ENCODE peak calls at places on chromosomes 2 and 18, in six cellular contexts. B is sigmoid colon, Z is right atrium auricular region, F is left ventricle myocardium inferior, N is A549, Q is mesendoderm. A is an unnamed sample. For H3K4me1, the result is how much of the 10 kb centered on the place peaks cover.

GRCh38 chr2:23757686-23758433 is 169.1 kb downstream of the ATAD2B start:
- DNase-seq in Q (peak), Z (no peak), B (no peak), F (no peak), N (peak), A (no peak)

GRCh38 chr18:43869451-43870008 is 592.2 kb upstream of the SYT4 start:
- DNase-seq in Q (no peak), B (no peak), F (no peak), N (no peak), Z (no peak), A (no peak)

GRCh38 chr2:15965564-15966019 is 25.2 kb downstream of the MYCN start:
- DNase-seq in Q (no peak), B (no peak), F (no peak), Z (no peak), N (no peak), A (no peak)

GRCh38 chr18:3179430-3180089 is 40.2 kb downstream of the MYOM1 start:
- DNase-seq in Z (no peak), B (no peak), F (no peak), Q (peak), N (no peak), A (no peak)

GRCh38 chr2:33529771-33530481 is 53.5 kb downstream of the RASGRP3 start:
- DNase-seq in B (no peak), Z (no peak), Q (peak), F (no peak), N (peak), A (no peak)

GRCh38 chr2:231069379-231070054 is 12.8 kb downstream of the PSMD1 start:
- DNase-seq in B (no peak), F (no peak), Z (no peak), N (no peak), Q (no peak), A (no peak)

GRCh38 chr2:152718047-152718908 is at the start of gene ARL6IP6:
- DNase-seq in N (peak), Q (peak), Z (peak), B (peak), F (peak), A (peak)

GRCh38 chr2:232013701-232014353 is 52.3 kb downstream of the DIS3L2 start:
- DNase-seq in Q (no peak), F (no peak), N (no peak), Z (no peak), B (no peak), A (peak)

GRCh38 chr2:233700028-233700635 is 7.4 kb downstream of the UGT1A6 start:
- DNase-seq in B (no peak), Q (peak), N (peak), Z (no peak), F (no peak), A (no peak)

GRCh38 chr18:76273956-76274355 is 221.1 kb downstream of the ZNF516 start:
- DNase-seq in F (no peak), N (no peak), Z (no peak), Q (no peak), B (no peak), A (no peak)

GRCh38 chr2:211033765-211034164 is 477.4 kb downstream of the CPS1 start:
- DNase-seq in N (peak), Q (peak), F (no peak), Z (no peak), B (no peak), A (no peak)

GRCh38 chr18:73232933-73233332 is 365.1 kb upstream of the NETO1 start:
- DNase-seq in Q (no peak), N (no peak), B (no peak), F (no peak), Z (no peak), A (no peak)

GRCh38 chr18:31269508-31270074 is 48.4 kb upstream of the DSG1 start:
- DNase-seq in F (no peak), Z (no peak), B (no peak), N (no peak), Q (no peak), A (no peak)

GRCh38 chr2:149559341-149560068 is 28.1 kb downstream of the MMADHC start:
- DNase-seq in F (no peak), Z (no peak), N (no peak), B (no peak), Q (peak), A (no peak)

GRCh38 chr2:31031132-31031706 is 107.0 kb downstream of the GALNT14 start:
- DNase-seq in N (no peak), Q (no peak), Z (no peak), B (no peak), F (no peak), A (no peak)

GRCh38 chr2:163191372-163191771 is 352.8 kb upstream of the KCNH7 start:
- DNase-seq in Z (no peak), N (peak), F (no peak), Q (peak), B (no peak), A (no peak)

GRCh38 chr2:47388888-47389287 is 14.1 kb upstream of the MSH2 start:
- DNase-seq in N (no peak), Q (no peak), F (no peak), B (no peak), Z (no peak), A (no peak)

GRCh38 chr2:95530734-95531133 is 46.2 kb upstream of the TRIM43B start:
- DNase-seq in Q (no peak), Z (no peak), B (no peak), N (no peak), F (no peak), A (no peak)

GRCh38 chr2:221553333-221553732 is 18.8 kb downstream of the EPHA4 start:
- DNase-seq in Z (no peak), N (no peak), F (no peak), B (no peak), Q (peak), A (no peak)

GRCh38 chr2:220871909-220872308 is 700.2 kb downstream of the EPHA4 start:
- DNase-seq in N (no peak), F (no peak), Z (no peak), Q (no peak), B (no peak), A (no peak)

GRCh38 chr2:195531754-195532153 is 125.3 kb upstream of the SLC39A10 start:
- DNase-seq in N (no peak), Q (no peak), F (no peak), Z (no peak), B (no peak), A (no peak)

GRCh38 chr2:146392191-146392590 is 1452.6 kb upstream of the ACVR2A start:
- DNase-seq in Q (no peak), N (no peak), B (no peak), F (no peak), Z (no peak), A (no peak)

GRCh38 chr2:138012968-138013367 is 48.7 kb downstream of the HNMT start:
- DNase-seq in F (no peak), N (no peak), Z (no peak), Q (no peak), B (no peak), A (no peak)

GRCh38 chr2:9481257-9481922 is 7.0 kb downstream of the IAH1 start:
- DNase-seq in Z (no peak), B (no peak), N (peak), F (no peak), Q (peak), A (no peak)

GRCh38 chr2:134080759-134081158 is 173.1 kb upstream of the MGAT5 start:
- DNase-seq in Q (no peak), F (no peak), Z (no peak), B (no peak), N (no peak), A (no peak)

GRCh38 chr2:219199470-219200211 is 6.9 kb upstream of the ZFAND2B start:
- DNase-seq in N (no peak), Z (no peak), F (no peak), Q (no peak), B (peak), A (no peak)

GRCh38 chr18:42094875-42095274 is 139.8 kb downstream of the PIK3C3 start:
- DNase-seq in N (no peak), Z (no peak), F (no peak), B (no peak), Q (no peak), A (no peak)

GRCh38 chr2:211157856-211158463 is 601.6 kb downstream of the CPS1 start:
- DNase-seq in B (peak), F (peak), Q (peak), Z (peak), N (peak), A (peak)

GRCh38 chr2:37647941-37648315 is 23.5 kb downstream of the CDC42EP3 start:
- DNase-seq in N (no peak), F (no peak), B (no peak), Z (no peak), Q (no peak), A (no peak)
- H3K4me1 ChIP-seq in N (half or more), F (half or more), B (half or more), Z (under half), Q (under half), A (under half)

DNA sequence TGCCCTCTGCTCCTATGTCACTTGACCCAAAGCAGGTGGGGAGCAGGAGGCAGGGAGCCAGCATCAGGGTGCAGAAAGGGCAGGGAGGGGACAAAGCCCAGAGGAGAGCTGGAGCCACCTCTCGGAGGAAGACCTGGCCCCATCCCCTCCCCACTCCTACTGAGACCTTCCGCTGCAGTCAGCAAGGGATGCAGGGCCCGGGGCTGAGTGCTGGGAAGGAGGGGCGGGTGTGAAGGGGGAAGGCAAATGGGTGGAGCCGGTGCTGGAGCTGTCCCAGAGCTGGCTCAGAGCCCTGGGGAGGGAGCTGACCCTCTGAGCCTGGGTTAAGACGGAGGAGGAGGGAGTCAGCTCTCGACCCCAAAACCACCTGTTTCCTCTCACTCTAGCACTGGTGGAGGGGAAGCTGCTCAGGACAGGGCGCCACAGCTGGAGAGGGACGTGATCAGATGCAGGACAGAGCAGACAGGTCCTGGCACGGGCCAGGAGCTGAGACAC is 33.8 kb downstream of the HS1BP3 start:
- DNase-seq in Z (peak), Q (peak), F (peak), B (peak), N (no peak), A (peak)
- H3K27ac ChIP-seq in Z (peak), Q (no peak), F (peak), B (peak), N (peak), A (peak)

GRCh38 chr2:189367343-189367742 is 73.9 kb upstream of the WDR75 start:
- DNase-seq in Q (no peak), Z (no peak), B (no peak), F (no peak), N (no peak), A (no peak)

GRCh38 chr2:189370719-189371118 is 70.6 kb upstream of the WDR75 start:
- DNase-seq in N (no peak), B (no peak), Z (no peak), Q (no peak), F (no peak), A (no peak)

GRCh38 chr2:189369566-189369965 is 71.7 kb upstream of the WDR75 start:
- DNase-seq in F (no peak), Z (no peak), B (no peak), N (peak), Q (no peak), A (no peak)

GRCh38 chr2:189372688-189373257 is 68.5 kb upstream of the WDR75 start:
- DNase-seq in Q (no peak), F (no peak), Z (no peak), N (no peak), B (no peak), A (no peak)
- H3K4me1 ChIP-seq in Q (under half), F (under half), Z (under half), N (half or more), B (under half), A (under half)

GRCh38 chr2:177391822-177392372 is 676 bp upstream of the AGPS start:
- DNase-seq in Z (no peak), F (no peak), B (no peak), Q (no peak), N (no peak), A (no peak)
- H3K27ac ChIP-seq in Z (peak), F (peak), B (peak), Q (no peak), N (peak), A (peak)

DNA sequence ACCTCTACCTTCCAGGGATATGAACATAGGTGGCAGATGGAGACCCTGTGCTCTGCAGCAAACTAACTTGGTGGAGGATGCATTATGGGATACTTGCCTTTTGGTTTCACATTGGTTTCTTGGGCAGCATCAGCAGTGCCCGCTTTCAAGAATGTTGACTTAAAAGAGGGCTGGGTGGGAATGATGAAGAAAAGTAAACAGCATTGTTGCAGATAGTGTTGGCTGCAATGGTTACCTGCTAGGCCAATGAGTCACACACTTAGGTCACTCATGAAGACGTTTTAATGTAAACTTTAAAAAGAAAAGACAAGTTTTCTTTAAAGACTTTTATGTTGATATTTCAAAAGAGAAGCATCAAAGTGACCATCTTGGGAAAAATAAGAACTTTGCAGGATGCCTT is 26.1 kb upstream of the FAM237A start:
- DNase-seq in Q (no peak), Z (no peak), F (no peak), B (no peak), N (peak), A (no peak)
- H3K4me1 ChIP-seq in Q (under half), Z (under half), F (under half), B (under half), N (under half), A (under half)

GRCh38 chr2:183009249-183009899 is 28.9 kb downstream of the NCKAP1 start:
- DNase-seq in N (no peak), Q (no peak), B (no peak), F (no peak), Z (no peak), A (no peak)
- H3K27ac ChIP-seq in N (no peak), Q (no peak), B (no peak), F (peak), Z (no peak), A (no peak)

DNA sequence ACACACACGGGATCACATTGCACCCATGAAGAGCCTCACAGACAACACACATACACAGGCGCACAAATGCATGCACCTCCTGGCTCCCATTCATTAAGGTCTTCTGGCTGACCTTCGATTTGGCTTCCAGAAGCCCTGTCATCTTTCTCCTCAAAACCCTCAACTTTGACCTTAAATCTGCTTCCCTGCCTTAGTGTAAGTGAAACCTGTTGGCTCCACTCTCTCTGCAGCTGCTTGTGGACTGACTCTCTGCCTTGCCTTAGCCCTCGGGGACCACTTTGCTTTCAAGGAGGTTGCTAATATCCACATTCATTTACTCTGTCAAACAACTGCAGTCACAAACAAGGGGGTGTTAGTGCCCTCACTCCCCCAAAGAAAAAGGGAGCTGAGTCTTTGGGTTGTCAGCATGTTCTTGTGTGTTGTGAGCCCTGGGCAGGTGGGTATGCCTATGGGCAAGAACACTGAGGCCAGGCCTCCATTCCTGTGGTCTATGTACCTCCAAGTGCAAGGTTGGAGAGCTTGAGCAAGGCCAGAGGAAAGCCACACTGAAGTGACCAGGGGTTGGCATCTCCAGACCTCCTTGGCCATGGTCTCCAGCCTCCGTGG is 3.9 kb downstream of the OSR1 start:
- DNase-seq in N (no peak), F (no peak), Q (no peak), B (no peak), Z (no peak), A (no peak)
- H3K4me1 ChIP-seq in N (under half), F (half or more), Q (under half), B (under half), Z (under half), A (under half)

A was measured in RWPE2.